ENCODE peak calls at places on chromosomes 11 and 22, in eight cellular contexts. One of them, this sample, is unnamed.

GRCh38 chr11:7060828-7061227 is 28.0 kb upstream of the RBMXL2 start:
- DNase-seq in fibroblast of the aortic adventitia: peak; percentile 70
- DNase-seq in transverse colon: no peak
- DNase-seq in AG08395: peak; percentile 32
- DNase-seq in activated CD4-positive, alpha-beta T cell treated with anti-CD3 and anti-CD28 coated beads, Interleukin-2, amount 10 ng/mL, durations not matched to agents 7 days and 5 days: no peak
- DNase-seq in stimulated activated CD4-positive, alpha-beta T cell treated with anti-CD3 and anti-CD28 coated beads, Interleukin-1b, Interleukin-23, amount 100 ng/mL, for 24 hours: no peak
- DNase-seq in fibroblast of mammary gland: peak; percentile 85
- DNase-seq in NCI-H2081: no peak
- DNase-seq in this sample: peak; percentile 43

GRCh38 chr22:37514526-37515051 is 4.6 kb downstream of the CARD10 start:
- DNase-seq in fibroblast of the aortic adventitia: no peak
- DNase-seq in transverse colon: no peak
- DNase-seq in AG08395: no peak
- DNase-seq in activated CD4-positive, alpha-beta T cell treated with anti-CD3 and anti-CD28 coated beads, Interleukin-2, amount 10 ng/mL, durations not matched to agents 7 days and 5 days: no peak
- DNase-seq in stimulated activated CD4-positive, alpha-beta T cell treated with anti-CD3 and anti-CD28 coated beads, Interleukin-1b, Interleukin-23, amount 100 ng/mL, for 24 hours: no peak
- DNase-seq in fibroblast of mammary gland: no peak
- DNase-seq in NCI-H2081: peak; percentile 46
- DNase-seq in this sample: no peak

GRCh38 chr11:44310456-44311272 is 725 bp upstream of the ALX4 start:
- DNase-seq in fibroblast of the aortic adventitia: no peak
- DNase-seq in transverse colon: no peak
- DNase-seq in AG08395: no peak
- DNase-seq in activated CD4-positive, alpha-beta T cell treated with anti-CD3 and anti-CD28 coated beads, Interleukin-2, amount 10 ng/mL, durations not matched to agents 7 days and 5 days: no peak
- DNase-seq in stimulated activated CD4-positive, alpha-beta T cell treated with anti-CD3 and anti-CD28 coated beads, Interleukin-1b, Interleukin-23, amount 100 ng/mL, for 24 hours: no peak
- DNase-seq in fibroblast of mammary gland: no peak
- DNase-seq in NCI-H2081: no peak
- DNase-seq in this sample: no peak

GRCh38 chr22:44702479-44703219 is 645 bp downstream of the PRR5 start:
- DNase-seq in fibroblast of the aortic adventitia: no peak
- DNase-seq in transverse colon: no peak
- DNase-seq in AG08395: no peak
- DNase-seq in activated CD4-positive, alpha-beta T cell treated with anti-CD3 and anti-CD28 coated beads, Interleukin-2, amount 10 ng/mL, durations not matched to agents 7 days and 5 days: no peak
- DNase-seq in stimulated activated CD4-positive, alpha-beta T cell treated with anti-CD3 and anti-CD28 coated beads, Interleukin-1b, Interleukin-23, amount 100 ng/mL, for 24 hours: no peak
- DNase-seq in fibroblast of mammary gland: no peak
- DNase-seq in NCI-H2081: peak; percentile 3
- DNase-seq in this sample: peak; percentile 59

GRCh38 chr11:92180664-92181251 is 43.9 kb upstream of the FAT3 start:
- DNase-seq in fibroblast of the aortic adventitia: peak; percentile 23
- DNase-seq in transverse colon: no peak
- DNase-seq in AG08395: peak; percentile 47
- DNase-seq in activated CD4-positive, alpha-beta T cell treated with anti-CD3 and anti-CD28 coated beads, Interleukin-2, amount 10 ng/mL, durations not matched to agents 7 days and 5 days: no peak
- DNase-seq in stimulated activated CD4-positive, alpha-beta T cell treated with anti-CD3 and anti-CD28 coated beads, Interleukin-1b, Interleukin-23, amount 100 ng/mL, for 24 hours: no peak
- DNase-seq in fibroblast of mammary gland: peak; percentile 62
- DNase-seq in NCI-H2081: no peak
- DNase-seq in this sample: no peak

GRCh38 chr11:112564228-112564955 is 303.7 kb upstream of the PLET1 start:
- DNase-seq in fibroblast of the aortic adventitia: peak; percentile 71
- DNase-seq in transverse colon: peak; percentile 9
- DNase-seq in AG08395: peak; percentile 73
- DNase-seq in activated CD4-positive, alpha-beta T cell treated with anti-CD3 and anti-CD28 coated beads, Interleukin-2, amount 10 ng/mL, durations not matched to agents 7 days and 5 days: no peak
- DNase-seq in stimulated activated CD4-positive, alpha-beta T cell treated with anti-CD3 and anti-CD28 coated beads, Interleukin-1b, Interleukin-23, amount 100 ng/mL, for 24 hours: no peak
- DNase-seq in fibroblast of mammary gland: peak; percentile 22
- DNase-seq in NCI-H2081: no peak
- DNase-seq in this sample: no peak

GRCh38 chr22:22750335-22751042 is 106.1 kb downstream of the GGTLC2 start:
- DNase-seq in fibroblast of the aortic adventitia: no peak
- DNase-seq in transverse colon: no peak
- DNase-seq in AG08395: no peak
- DNase-seq in activated CD4-positive, alpha-beta T cell treated with anti-CD3 and anti-CD28 coated beads, Interleukin-2, amount 10 ng/mL, durations not matched to agents 7 days and 5 days: no peak
- DNase-seq in stimulated activated CD4-positive, alpha-beta T cell treated with anti-CD3 and anti-CD28 coated beads, Interleukin-1b, Interleukin-23, amount 100 ng/mL, for 24 hours: no peak
- DNase-seq in fibroblast of mammary gland: no peak
- DNase-seq in NCI-H2081: no peak
- DNase-seq in this sample: no peak

GRCh38 chr11:65501530-65502273 is 2.9 kb downstream of the MALAT1 start:
- DNase-seq in fibroblast of the aortic adventitia: peak; percentile 76
- DNase-seq in transverse colon: no peak
- DNase-seq in AG08395: no peak
- DNase-seq in activated CD4-positive, alpha-beta T cell treated with anti-CD3 and anti-CD28 coated beads, Interleukin-2, amount 10 ng/mL, durations not matched to agents 7 days and 5 days: no peak
- DNase-seq in stimulated activated CD4-positive, alpha-beta T cell treated with anti-CD3 and anti-CD28 coated beads, Interleukin-1b, Interleukin-23, amount 100 ng/mL, for 24 hours: no peak
- DNase-seq in fibroblast of mammary gland: peak; percentile 59
- DNase-seq in NCI-H2081: peak; percentile 18
- DNase-seq in this sample: no peak

GRCh38 chr11:111335596-111335995 is 37.2 kb downstream of the POU2AF3 start:
- DNase-seq in fibroblast of the aortic adventitia: no peak
- DNase-seq in transverse colon: no peak
- DNase-seq in AG08395: no peak
- DNase-seq in activated CD4-positive, alpha-beta T cell treated with anti-CD3 and anti-CD28 coated beads, Interleukin-2, amount 10 ng/mL, durations not matched to agents 7 days and 5 days: no peak
- DNase-seq in stimulated activated CD4-positive, alpha-beta T cell treated with anti-CD3 and anti-CD28 coated beads, Interleukin-1b, Interleukin-23, amount 100 ng/mL, for 24 hours: no peak
- DNase-seq in fibroblast of mammary gland: peak; percentile 29
- DNase-seq in NCI-H2081: no peak
- DNase-seq in this sample: peak; percentile 65

GRCh38 chr11:72300268-72300667 is 56.3 kb upstream of the PHOX2A start:
- DNase-seq in fibroblast of the aortic adventitia: no peak
- DNase-seq in transverse colon: no peak
- DNase-seq in AG08395: no peak
- DNase-seq in activated CD4-positive, alpha-beta T cell treated with anti-CD3 and anti-CD28 coated beads, Interleukin-2, amount 10 ng/mL, durations not matched to agents 7 days and 5 days: no peak
- DNase-seq in stimulated activated CD4-positive, alpha-beta T cell treated with anti-CD3 and anti-CD28 coated beads, Interleukin-1b, Interleukin-23, amount 100 ng/mL, for 24 hours: no peak
- DNase-seq in fibroblast of mammary gland: no peak
- DNase-seq in NCI-H2081: no peak
- DNase-seq in this sample: no peak

GRCh38 chr11:65722261-65722660 is 1.7 kb upstream of the RNASEH2C start:
- DNase-seq in fibroblast of the aortic adventitia: no peak
- DNase-seq in transverse colon: no peak
- DNase-seq in AG08395: no peak
- DNase-seq in activated CD4-positive, alpha-beta T cell treated with anti-CD3 and anti-CD28 coated beads, Interleukin-2, amount 10 ng/mL, durations not matched to agents 7 days and 5 days: no peak
- DNase-seq in stimulated activated CD4-positive, alpha-beta T cell treated with anti-CD3 and anti-CD28 coated beads, Interleukin-1b, Interleukin-23, amount 100 ng/mL, for 24 hours: no peak
- DNase-seq in fibroblast of mammary gland: no peak
- DNase-seq in NCI-H2081: no peak
- DNase-seq in this sample: no peak

GRCh38 chr11:110091995-110092576 is 1.1 kb upstream of the ZC3H12C start:
- DNase-seq in fibroblast of the aortic adventitia: peak; percentile 40
- DNase-seq in transverse colon: no peak
- DNase-seq in AG08395: peak; percentile 4
- DNase-seq in activated CD4-positive, alpha-beta T cell treated with anti-CD3 and anti-CD28 coated beads, Interleukin-2, amount 10 ng/mL, durations not matched to agents 7 days and 5 days: no peak
- DNase-seq in stimulated activated CD4-positive, alpha-beta T cell treated with anti-CD3 and anti-CD28 coated beads, Interleukin-1b, Interleukin-23, amount 100 ng/mL, for 24 hours: no peak
- DNase-seq in fibroblast of mammary gland: peak; percentile 41
- DNase-seq in NCI-H2081: peak; percentile 51
- DNase-seq in this sample: no peak

GRCh38 chr22:49589301-49589700 is 238.4 kb downstream of the BRD1 start:
- DNase-seq in fibroblast of the aortic adventitia: no peak
- DNase-seq in transverse colon: no peak
- DNase-seq in AG08395: no peak
- DNase-seq in activated CD4-positive, alpha-beta T cell treated with anti-CD3 and anti-CD28 coated beads, Interleukin-2, amount 10 ng/mL, durations not matched to agents 7 days and 5 days: no peak
- DNase-seq in stimulated activated CD4-positive, alpha-beta T cell treated with anti-CD3 and anti-CD28 coated beads, Interleukin-1b, Interleukin-23, amount 100 ng/mL, for 24 hours: no peak
- DNase-seq in fibroblast of mammary gland: no peak
- DNase-seq in NCI-H2081: no peak
- DNase-seq in this sample: no peak

GRCh38 chr22:26949193-26949592 is 291.8 kb downstream of the MIAT start:
- DNase-seq in fibroblast of the aortic adventitia: peak; percentile 32
- DNase-seq in transverse colon: no peak
- DNase-seq in AG08395: peak; percentile 40
- DNase-seq in activated CD4-positive, alpha-beta T cell treated with anti-CD3 and anti-CD28 coated beads, Interleukin-2, amount 10 ng/mL, durations not matched to agents 7 days and 5 days: peak; percentile 41
- DNase-seq in stimulated activated CD4-positive, alpha-beta T cell treated with anti-CD3 and anti-CD28 coated beads, Interleukin-1b, Interleukin-23, amount 100 ng/mL, for 24 hours: no peak
- DNase-seq in fibroblast of mammary gland: peak; percentile 2
- DNase-seq in NCI-H2081: no peak
- DNase-seq in this sample: peak; percentile 15

GRCh38 chr11:120181446-120181992 is 29.3 kb upstream of the OAF start:
- DNase-seq in fibroblast of the aortic adventitia: no peak
- DNase-seq in transverse colon: no peak
- DNase-seq in AG08395: no peak
- DNase-seq in activated CD4-positive, alpha-beta T cell treated with anti-CD3 and anti-CD28 coated beads, Interleukin-2, amount 10 ng/mL, durations not matched to agents 7 days and 5 days: peak; percentile 2
- DNase-seq in stimulated activated CD4-positive, alpha-beta T cell treated with anti-CD3 and anti-CD28 coated beads, Interleukin-1b, Interleukin-23, amount 100 ng/mL, for 24 hours: no peak
- DNase-seq in fibroblast of mammary gland: no peak
- DNase-seq in NCI-H2081: no peak
- DNase-seq in this sample: no peak

GRCh38 chr22:20319041-20319744 is 667 bp downstream of the DGCR6L start:
- DNase-seq in fibroblast of the aortic adventitia: peak; percentile 23
- DNase-seq in transverse colon: no peak
- DNase-seq in AG08395: peak; percentile 13
- DNase-seq in activated CD4-positive, alpha-beta T cell treated with anti-CD3 and anti-CD28 coated beads, Interleukin-2, amount 10 ng/mL, durations not matched to agents 7 days and 5 days: peak; percentile 25
- DNase-seq in stimulated activated CD4-positive, alpha-beta T cell treated with anti-CD3 and anti-CD28 coated beads, Interleukin-1b, Interleukin-23, amount 100 ng/mL, for 24 hours: no peak
- DNase-seq in fibroblast of mammary gland: no peak
- DNase-seq in NCI-H2081: no peak
- DNase-seq in this sample: no peak

GRCh38 chr22:41447435-41448188 is 1.0 kb upstream of the TOB2 start:
- DNase-seq in fibroblast of the aortic adventitia: peak; percentile 53
- DNase-seq in transverse colon: peak; percentile 69
- DNase-seq in AG08395: peak; percentile 33
- DNase-seq in activated CD4-positive, alpha-beta T cell treated with anti-CD3 and anti-CD28 coated beads, Interleukin-2, amount 10 ng/mL, durations not matched to agents 7 days and 5 days: peak; percentile 61
- DNase-seq in stimulated activated CD4-positive, alpha-beta T cell treated with anti-CD3 and anti-CD28 coated beads, Interleukin-1b, Interleukin-23, amount 100 ng/mL, for 24 hours: no peak
- DNase-seq in fibroblast of mammary gland: peak; percentile 61
- DNase-seq in NCI-H2081: peak; percentile 56
- DNase-seq in this sample: peak; percentile 61

GRCh38 chr11:290621-291231 is 1.8 kb downstream of the PGGHG start:
- DNase-seq in fibroblast of the aortic adventitia: no peak
- DNase-seq in transverse colon: peak; percentile 7
- DNase-seq in AG08395: no peak
- DNase-seq in activated CD4-positive, alpha-beta T cell treated with anti-CD3 and anti-CD28 coated beads, Interleukin-2, amount 10 ng/mL, durations not matched to agents 7 days and 5 days: no peak
- DNase-seq in stimulated activated CD4-positive, alpha-beta T cell treated with anti-CD3 and anti-CD28 coated beads, Interleukin-1b, Interleukin-23, amount 100 ng/mL, for 24 hours: no peak
- DNase-seq in fibroblast of mammary gland: no peak
- DNase-seq in NCI-H2081: no peak
- DNase-seq in this sample: no peak

GRCh38 chr11:111362887-111363411 is 16.1 kb downstream of the POU2AF1 start:
- DNase-seq in fibroblast of the aortic adventitia: no peak
- DNase-seq in transverse colon: peak; percentile 45
- DNase-seq in AG08395: no peak
- DNase-seq in activated CD4-positive, alpha-beta T cell treated with anti-CD3 and anti-CD28 coated beads, Interleukin-2, amount 10 ng/mL, durations not matched to agents 7 days and 5 days: no peak
- DNase-seq in stimulated activated CD4-positive, alpha-beta T cell treated with anti-CD3 and anti-CD28 coated beads, Interleukin-1b, Interleukin-23, amount 100 ng/mL, for 24 hours: no peak
- DNase-seq in fibroblast of mammary gland: no peak
- DNase-seq in NCI-H2081: no peak
- DNase-seq in this sample: no peak

GRCh38 chr22:29126670-29127069 is 53.8 kb downstream of the KREMEN1 start:
- DNase-seq in fibroblast of the aortic adventitia: no peak
- DNase-seq in transverse colon: no peak
- DNase-seq in AG08395: no peak
- DNase-seq in activated CD4-positive, alpha-beta T cell treated with anti-CD3 and anti-CD28 coated beads, Interleukin-2, amount 10 ng/mL, durations not matched to agents 7 days and 5 days: no peak
- DNase-seq in stimulated activated CD4-positive, alpha-beta T cell treated with anti-CD3 and anti-CD28 coated beads, Interleukin-1b, Interleukin-23, amount 100 ng/mL, for 24 hours: no peak
- DNase-seq in fibroblast of mammary gland: no peak
- DNase-seq in NCI-H2081: no peak
- DNase-seq in this sample: no peak

GRCh38 chr22:47162865-47163264 is 400.4 kb downstream of the TBC1D22A start:
- DNase-seq in fibroblast of the aortic adventitia: no peak
- DNase-seq in transverse colon: peak; percentile 3
- DNase-seq in AG08395: no peak
- DNase-seq in activated CD4-positive, alpha-beta T cell treated with anti-CD3 and anti-CD28 coated beads, Interleukin-2, amount 10 ng/mL, durations not matched to agents 7 days and 5 days: no peak
- DNase-seq in stimulated activated CD4-positive, alpha-beta T cell treated with anti-CD3 and anti-CD28 coated beads, Interleukin-1b, Interleukin-23, amount 100 ng/mL, for 24 hours: no peak
- DNase-seq in fibroblast of mammary gland: no peak
- DNase-seq in NCI-H2081: no peak
- DNase-seq in this sample: no peak

GRCh38 chr11:1516273-1517067 is 29.9 kb upstream of the MOB2 start:
- DNase-seq in fibroblast of the aortic adventitia: no peak
- DNase-seq in transverse colon: no peak
- DNase-seq in AG08395: peak; percentile 63
- DNase-seq in activated CD4-positive, alpha-beta T cell treated with anti-CD3 and anti-CD28 coated beads, Interleukin-2, amount 10 ng/mL, durations not matched to agents 7 days and 5 days: no peak
- DNase-seq in stimulated activated CD4-positive, alpha-beta T cell treated with anti-CD3 and anti-CD28 coated beads, Interleukin-1b, Interleukin-23, amount 100 ng/mL, for 24 hours: no peak
- DNase-seq in fibroblast of mammary gland: no peak
- DNase-seq in NCI-H2081: no peak
- DNase-seq in this sample: no peak

GRCh38 chr22:36809351-36809750 is 7.5 kb downstream of the PVALB start:
- DNase-seq in fibroblast of the aortic adventitia: no peak
- DNase-seq in transverse colon: no peak
- DNase-seq in AG08395: no peak
- DNase-seq in activated CD4-positive, alpha-beta T cell treated with anti-CD3 and anti-CD28 coated beads, Interleukin-2, amount 10 ng/mL, durations not matched to agents 7 days and 5 days: no peak
- DNase-seq in stimulated activated CD4-positive, alpha-beta T cell treated with anti-CD3 and anti-CD28 coated beads, Interleukin-1b, Interleukin-23, amount 100 ng/mL, for 24 hours: no peak
- DNase-seq in fibroblast of mammary gland: no peak
- DNase-seq in NCI-H2081: no peak
- DNase-seq in this sample: no peak

GRCh38 chr11:118838905-118839553 is 44.7 kb upstream of the CXCR5 start:
- DNase-seq in fibroblast of the aortic adventitia: no peak
- DNase-seq in transverse colon: no peak
- DNase-seq in AG08395: no peak
- DNase-seq in activated CD4-positive, alpha-beta T cell treated with anti-CD3 and anti-CD28 coated beads, Interleukin-2, amount 10 ng/mL, durations not matched to agents 7 days and 5 days: no peak
- DNase-seq in stimulated activated CD4-positive, alpha-beta T cell treated with anti-CD3 and anti-CD28 coated beads, Interleukin-1b, Interleukin-23, amount 100 ng/mL, for 24 hours: no peak
- DNase-seq in fibroblast of mammary gland: no peak
- DNase-seq in NCI-H2081: no peak
- DNase-seq in this sample: no peak

GRCh38 chr11:114057147-114057546 is 2.4 kb upstream of the ZBTB16 start:
- DNase-seq in fibroblast of the aortic adventitia: no peak
- DNase-seq in transverse colon: peak; percentile 49
- DNase-seq in AG08395: no peak
- DNase-seq in activated CD4-positive, alpha-beta T cell treated with anti-CD3 and anti-CD28 coated beads, Interleukin-2, amount 10 ng/mL, durations not matched to agents 7 days and 5 days: no peak
- DNase-seq in stimulated activated CD4-positive, alpha-beta T cell treated with anti-CD3 and anti-CD28 coated beads, Interleukin-1b, Interleukin-23, amount 100 ng/mL, for 24 hours: no peak
- DNase-seq in fibroblast of mammary gland: no peak
- DNase-seq in NCI-H2081: no peak
- DNase-seq in this sample: no peak

GRCh38 chr11:12979928-12980689 is 29.0 kb upstream of the RASSF10 start:
- DNase-seq in fibroblast of the aortic adventitia: no peak
- DNase-seq in transverse colon: no peak
- DNase-seq in AG08395: no peak
- DNase-seq in activated CD4-positive, alpha-beta T cell treated with anti-CD3 and anti-CD28 coated beads, Interleukin-2, amount 10 ng/mL, durations not matched to agents 7 days and 5 days: no peak
- DNase-seq in stimulated activated CD4-positive, alpha-beta T cell treated with anti-CD3 and anti-CD28 coated beads, Interleukin-1b, Interleukin-23, amount 100 ng/mL, for 24 hours: no peak
- DNase-seq in fibroblast of mammary gland: no peak
- DNase-seq in NCI-H2081: peak; percentile 81
- DNase-seq in this sample: no peak

GRCh38 chr22:33699176-33699575 is 221.1 kb downstream of the LARGE1 start:
- DNase-seq in fibroblast of the aortic adventitia: no peak
- DNase-seq in transverse colon: no peak
- DNase-seq in AG08395: peak; percentile 55
- DNase-seq in activated CD4-positive, alpha-beta T cell treated with anti-CD3 and anti-CD28 coated beads, Interleukin-2, amount 10 ng/mL, durations not matched to agents 7 days and 5 days: no peak
- DNase-seq in stimulated activated CD4-positive, alpha-beta T cell treated with anti-CD3 and anti-CD28 coated beads, Interleukin-1b, Interleukin-23, amount 100 ng/mL, for 24 hours: no peak
- DNase-seq in fibroblast of mammary gland: peak; percentile 50
- DNase-seq in NCI-H2081: no peak
- DNase-seq in this sample: no peak

GRCh38 chr11:69848196-69848595 is 29.0 kb upstream of the FGF3 start:
- DNase-seq in fibroblast of the aortic adventitia: peak; percentile 14
- DNase-seq in transverse colon: no peak
- DNase-seq in AG08395: no peak
- DNase-seq in activated CD4-positive, alpha-beta T cell treated with anti-CD3 and anti-CD28 coated beads, Interleukin-2, amount 10 ng/mL, durations not matched to agents 7 days and 5 days: no peak
- DNase-seq in stimulated activated CD4-positive, alpha-beta T cell treated with anti-CD3 and anti-CD28 coated beads, Interleukin-1b, Interleukin-23, amount 100 ng/mL, for 24 hours: no peak
- DNase-seq in fibroblast of mammary gland: no peak
- DNase-seq in NCI-H2081: no peak
- DNase-seq in this sample: no peak

GRCh38 chr11:64016512-64016911 is 19.2 kb upstream of the FLRT1 start:
- DNase-seq in fibroblast of the aortic adventitia: no peak
- DNase-seq in transverse colon: no peak
- DNase-seq in AG08395: no peak
- DNase-seq in activated CD4-positive, alpha-beta T cell treated with anti-CD3 and anti-CD28 coated beads, Interleukin-2, amount 10 ng/mL, durations not matched to agents 7 days and 5 days: no peak
- DNase-seq in stimulated activated CD4-positive, alpha-beta T cell treated with anti-CD3 and anti-CD28 coated beads, Interleukin-1b, Interleukin-23, amount 100 ng/mL, for 24 hours: no peak
- DNase-seq in fibroblast of mammary gland: no peak
- DNase-seq in NCI-H2081: no peak
- DNase-seq in this sample: no peak

GRCh38 chr11:121652982-121653381 is 200.2 kb upstream of the SORL1-AS1 start:
- DNase-seq in fibroblast of the aortic adventitia: peak; percentile 57
- DNase-seq in transverse colon: no peak
- DNase-seq in AG08395: no peak
- DNase-seq in activated CD4-positive, alpha-beta T cell treated with anti-CD3 and anti-CD28 coated beads, Interleukin-2, amount 10 ng/mL, durations not matched to agents 7 days and 5 days: no peak
- DNase-seq in stimulated activated CD4-positive, alpha-beta T cell treated with anti-CD3 and anti-CD28 coated beads, Interleukin-1b, Interleukin-23, amount 100 ng/mL, for 24 hours: no peak
- DNase-seq in fibroblast of mammary gland: peak; percentile 49
- DNase-seq in NCI-H2081: peak; percentile 44
- DNase-seq in this sample: no peak